ENCODE peak calls at places on chromosome 19, in five cellular contexts. R, H, L, I and C are unnamed samples.

GRCh38 chr19:30857388-30857787 is 485.2 kb downstream of the ZNF536 start:
- DNase-seq in R (no peak), H (no peak), L (no peak), I (no peak), C (no peak)

GRCh38 chr19:29779921-29780320 is 31.9 kb upstream of the CCNE1 start:
- DNase-seq in R (no peak), H (no peak), L (no peak), I (no peak), C (no peak)

GRCh38 chr19:45186509-45187334 is 8.1 kb downstream of the BLOC1S3 start:
- DNase-seq in R (no peak), H (no peak), L (no peak), I (no peak), C (no peak)

GRCh38 chr19:31562916-31563626 is 213.8 kb upstream of the TSHZ3 start:
- DNase-seq in R (no peak), H (no peak), L (no peak), I (no peak), C (no peak)

GRCh38 chr19:8423821-8424223 is 10.7 kb downstream of the MARCHF2 start:
- DNase-seq in R (peak; percentile 97), H (peak; percentile 84), L (no peak), I (peak; percentile 89), C (no peak)

GRCh38 chr19:34217952-34218817 is 36.2 kb upstream of the GARRE1 start:
- DNase-seq in R (peak; percentile 29), H (peak; percentile 43), L (no peak), I (peak; percentile 39), C (no peak)

GRCh38 chr19:46785054-46785979 is 3.1 kb downstream of the SLC1A5 start:
- DNase-seq in R (no peak), H (no peak), L (no peak), I (no peak), C (no peak)

GRCh38 chr19:46697142-46697960 is 19.6 kb downstream of the PRKD2 start:
- DNase-seq in R (peak; percentile 95), H (peak; percentile 96), L (no peak), I (peak; percentile 94), C (no peak)

GRCh38 chr19:5681446-5682292 is 842 bp downstream of the HSD11B1L start:
- DNase-seq in R (no peak), H (no peak), L (no peak), I (no peak), C (no peak)

GRCh38 chr19:48900477-48901452 is 653 bp downstream of the NUCB1 start:
- DNase-seq in R (no peak), H (no peak), L (no peak), I (no peak), C (no peak)

GRCh38 chr19:29516821-29517395 is 8.9 kb upstream of the VSTM2B start:
- DNase-seq in R (no peak), H (no peak), L (no peak), I (no peak), C (no peak)

GRCh38 chr19:3383121-3383722 is 16.8 kb downstream of the NFIC start:
- DNase-seq in R (peak; percentile 67), H (no peak), L (no peak), I (no peak), C (no peak)

GRCh38 chr19:5130371-5131030 is 161.6 kb downstream of the KDM4B start:
- DNase-seq in R (no peak), H (peak; percentile 52), L (peak; percentile 83), I (no peak), C (peak; percentile 85)

GRCh38 chr19:31693870-31694269 is 344.6 kb upstream of the TSHZ3 start:
- DNase-seq in R (no peak), H (no peak), L (no peak), I (no peak), C (no peak)

GRCh38 chr19:33876619-33877018 is 79.9 kb downstream of the KCTD15 start:
- DNase-seq in R (no peak), H (no peak), L (no peak), I (no peak), C (no peak)

GRCh38 chr19:46976845-46977320 is 42.8 kb upstream of the NPAS1 start:
- DNase-seq in R (peak; percentile 63), H (no peak), L (no peak), I (peak; percentile 43), C (no peak)

GRCh38 chr19:33301900-33302174 is 497 bp downstream of the CEBPA start:
- DNase-seq in R (no peak), H (no peak), L (no peak), I (no peak), C (no peak)

GRCh38 chr19:10580979-10581631 is 6.0 kb downstream of the AP1M2 start:
- DNase-seq in R (peak; percentile 88), H (peak; percentile 91), L (peak; percentile 71), I (peak; percentile 92), C (peak; percentile 77)

GRCh38 chr19:47676811-47677210 is 36.4 kb upstream of the EHD2 start:
- DNase-seq in R (no peak), H (no peak), L (no peak), I (no peak), C (no peak)

GRCh38 chr19:34662919-34663318 is 14.0 kb downstream of the SCGB2B2 start:
- DNase-seq in R (no peak), H (no peak), L (no peak), I (no peak), C (no peak)

DNA sequence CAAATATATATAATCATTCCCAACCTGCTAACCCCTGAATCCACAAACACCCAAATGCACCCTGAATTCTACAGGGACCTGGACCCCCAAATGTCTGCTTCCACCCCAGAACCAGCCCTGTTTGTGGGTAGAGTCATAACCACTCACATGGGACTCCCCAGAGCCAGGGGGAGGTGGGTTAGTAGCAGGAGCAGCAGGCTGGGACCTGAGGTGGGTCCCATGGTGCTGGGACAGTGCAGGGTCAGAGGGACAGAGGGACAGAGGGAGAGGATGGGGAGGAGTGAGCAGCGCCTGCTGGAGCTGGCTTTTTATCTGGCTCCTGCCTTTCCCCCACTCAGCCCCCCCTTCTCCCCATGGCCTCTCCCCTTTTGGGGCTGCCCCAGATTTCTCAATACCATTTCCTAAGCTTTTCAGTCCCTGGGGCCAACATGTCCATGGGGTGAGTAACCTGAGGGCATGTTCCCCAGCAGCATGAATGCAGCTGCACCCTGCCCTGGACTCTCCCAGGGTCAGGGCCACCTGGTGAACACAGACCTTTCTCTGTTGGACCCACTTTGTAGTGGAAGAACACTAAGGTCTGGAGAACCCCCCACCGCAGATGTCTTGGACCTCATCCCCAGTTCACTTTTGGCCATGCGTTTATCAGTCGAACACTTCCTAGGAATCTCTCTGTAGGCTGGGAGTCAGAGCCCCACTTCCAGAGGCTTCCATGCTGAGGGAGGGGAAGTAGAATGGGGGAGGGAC is at the start of gene C3:
- DNase-seq in R (peak; percentile 89), H (no peak), L (no peak), I (peak; percentile 32), C (no peak)
- TF ChIP-seq POLR2A in R (peak; percentile 89), H (peak; percentile 20), L (no peak), I (no peak), C (no peak)

GRCh38 chr19:18519962-18520847 is 1.7 kb downstream of the ELL start:
- DNase-seq in R (peak; percentile 76), H (peak; percentile 83), L (no peak), I (peak; percentile 77), C (no peak)
- TF ChIP-seq POLR2A in R (peak; percentile 33), H (peak; percentile 64), L (no peak), I (no peak), C (no peak)

GRCh38 chr19:37332839-37333238 is 38.1 kb upstream of the ZNF527 start:
- DNase-seq in R (no peak), H (no peak), L (no peak), I (no peak), C (no peak)

GRCh38 chr19:37329686-37330085 is 41.2 kb upstream of the ZNF527 start:
- DNase-seq in R (no peak), H (no peak), L (no peak), I (no peak), C (no peak)

GRCh38 chr19:37333457-37333856 is 37.4 kb upstream of the ZNF527 start:
- DNase-seq in R (no peak), H (no peak), L (no peak), I (no peak), C (no peak)

DNA sequence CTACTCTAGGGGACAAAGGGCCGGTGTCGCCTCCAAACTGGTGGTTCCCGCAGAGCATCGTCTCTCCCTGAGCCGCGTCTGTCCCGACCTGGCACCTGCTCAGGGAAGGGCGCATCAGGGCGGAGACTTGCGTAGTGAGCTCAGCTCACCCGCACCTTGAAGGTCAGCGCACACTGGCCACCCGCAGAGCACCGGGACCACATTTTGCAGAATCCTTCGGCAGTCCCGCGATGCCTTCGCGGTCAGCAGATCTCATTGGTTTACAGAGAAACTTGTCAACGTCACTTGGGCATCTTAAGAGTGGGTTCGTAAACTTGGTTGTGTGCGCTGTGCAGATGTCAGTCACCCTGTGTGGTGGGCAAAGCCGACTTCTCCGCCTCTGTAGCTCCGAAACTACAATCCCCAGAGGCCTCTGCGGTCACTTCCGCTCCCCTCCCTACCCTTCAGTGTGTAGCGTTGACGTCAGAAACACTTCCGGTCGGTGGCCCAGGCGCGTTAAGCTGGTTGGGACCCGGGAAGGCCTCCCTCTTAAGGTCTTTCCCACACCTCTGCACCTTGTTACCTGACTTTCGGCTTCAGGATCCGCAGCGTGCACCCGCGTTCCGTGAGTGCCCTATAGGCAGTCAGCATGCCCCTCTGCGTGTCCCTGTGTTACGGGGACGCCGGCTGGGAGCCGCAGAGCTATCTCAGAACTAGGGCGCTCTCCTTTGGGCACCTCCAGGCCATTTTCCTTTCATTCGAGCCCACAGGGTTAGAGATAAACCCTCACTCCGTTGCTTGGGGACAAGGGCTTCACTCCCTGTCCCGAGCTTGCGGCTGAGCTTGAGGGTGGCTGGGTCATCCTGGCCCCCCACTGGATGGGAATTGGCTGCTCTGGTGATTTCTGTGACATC is 36.5 kb upstream of the ZNF527 start:
- DNase-seq in R (peak; percentile 95), H (peak; percentile 92), L (peak; percentile 71), I (peak; percentile 94), C (peak; percentile 84)
- TF ChIP-seq POLR2A in R (peak; percentile 81), H (peak; percentile 48), L (peak; percentile 69), I (no peak), C (peak; percentile 85)

GRCh38 chr19:38507551-38508127 is 74.1 kb downstream of the RYR1 start:
- DNase-seq in R (no peak), H (no peak), L (no peak), I (no peak), C (no peak)

GRCh38 chr19:38505958-38506357 is 72.5 kb downstream of the RYR1 start:
- DNase-seq in R (no peak), H (no peak), L (no peak), I (no peak), C (no peak)

GRCh38 chr19:38506375-38506722 is 72.9 kb downstream of the RYR1 start:
- DNase-seq in R (no peak), H (no peak), L (no peak), I (no peak), C (no peak)

GRCh38 chr19:38508507-38508906 is 75.0 kb downstream of the RYR1 start:
- DNase-seq in R (no peak), H (no peak), L (no peak), I (no peak), C (no peak)

DNA sequence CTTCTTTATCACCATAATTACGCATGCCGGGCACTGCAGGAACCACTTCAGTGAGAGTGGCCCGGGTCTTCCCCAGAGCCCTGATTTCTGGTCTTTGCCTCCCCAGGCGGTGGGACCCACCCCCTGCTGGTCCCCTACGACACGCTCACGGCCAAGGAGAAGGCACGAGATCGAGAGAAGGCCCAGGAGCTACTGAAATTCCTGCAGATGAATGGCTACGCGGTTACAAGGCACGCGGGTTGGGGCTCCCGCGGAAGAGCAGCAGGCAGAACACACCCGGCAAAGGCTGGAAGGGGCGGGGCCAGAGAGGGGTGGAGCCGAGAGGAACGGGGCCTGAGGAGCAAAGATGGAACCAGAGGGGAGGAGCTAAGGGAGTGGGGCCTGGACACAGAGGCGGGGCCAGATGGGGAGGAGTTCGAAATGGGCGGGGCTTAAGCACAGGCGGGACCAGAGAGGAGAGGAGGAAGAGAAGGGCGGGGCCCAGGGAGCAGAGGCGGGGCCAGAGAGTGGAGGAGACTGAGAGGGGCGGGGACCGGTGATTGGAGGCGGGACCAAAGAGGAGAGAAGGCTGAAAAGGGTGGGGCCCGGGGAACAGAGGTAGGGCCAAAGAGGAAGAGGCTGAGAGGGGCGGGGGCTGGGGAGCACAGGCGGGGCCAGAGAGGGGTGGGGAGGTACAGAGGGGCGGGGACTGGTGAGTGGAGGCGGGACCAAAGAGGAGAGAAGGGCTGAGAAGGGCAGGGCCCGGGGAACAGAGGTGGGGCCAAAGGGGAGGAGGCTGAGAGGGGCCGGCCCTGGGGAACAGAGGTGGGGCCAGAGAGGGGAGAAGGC is 73.4 kb downstream of the RYR1 start:
- DNase-seq in R (peak; percentile 28), H (peak; percentile 88), L (peak; percentile 67), I (peak; percentile 93), C (peak; percentile 96)
- TF ChIP-seq POLR2A in R (no peak), H (no peak), L (no peak), I (no peak), C (no peak)